ENCODE peak calls at places on chromosome 19, in five cellular contexts. One of them, this sample, is unnamed.
A peak's percentile ranks its signal among the peaks of the same experiment; 100 is the strongest.

GRCh38 chr19:51380379-51380778 is 7.4 kb downstream of the LIM2 start:
- DNase-seq in activated CD4-positive, alpha-beta memory T cell treated with anti-CD3 and anti-CD28 coated beads, Interleukin-2, amount 10 ng/mL, durations not matched to agents 7 days and 5 days: no peak
- DNase-seq in A549: no peak
- DNase-seq in NCI-H187 treated with DMSO at 0.1 percent for 48 hours: no peak
- DNase-seq in GM13976: no peak
- DNase-seq in this sample: no peak

GRCh38 chr19:6735181-6735891 is 2.0 kb downstream of the GPR108 start:
- DNase-seq in activated CD4-positive, alpha-beta memory T cell treated with anti-CD3 and anti-CD28 coated beads, Interleukin-2, amount 10 ng/mL, durations not matched to agents 7 days and 5 days: no peak
- DNase-seq in A549: no peak
- DNase-seq in NCI-H187 treated with DMSO at 0.1 percent for 48 hours: no peak
- DNase-seq in GM13976: no peak
- DNase-seq in this sample: no peak

GRCh38 chr19:36604656-36605100 is 435 bp upstream of the ZNF382 start:
- DNase-seq in activated CD4-positive, alpha-beta memory T cell treated with anti-CD3 and anti-CD28 coated beads, Interleukin-2, amount 10 ng/mL, durations not matched to agents 7 days and 5 days: peak; percentile 87
- DNase-seq in A549: no peak
- DNase-seq in NCI-H187 treated with DMSO at 0.1 percent for 48 hours: no peak
- DNase-seq in GM13976: peak; percentile 87
- DNase-seq in this sample: no peak

GRCh38 chr19:38729653-38730469 is 14.4 kb downstream of the CAPN12 start:
- DNase-seq in activated CD4-positive, alpha-beta memory T cell treated with anti-CD3 and anti-CD28 coated beads, Interleukin-2, amount 10 ng/mL, durations not matched to agents 7 days and 5 days: peak; percentile 81
- DNase-seq in A549: peak; percentile 89
- DNase-seq in NCI-H187 treated with DMSO at 0.1 percent for 48 hours: no peak
- DNase-seq in GM13976: peak; percentile 80
- DNase-seq in this sample: peak; percentile 14

GRCh38 chr19:39399684-39400465 is 6.8 kb upstream of the ZFP36 start:
- DNase-seq in activated CD4-positive, alpha-beta memory T cell treated with anti-CD3 and anti-CD28 coated beads, Interleukin-2, amount 10 ng/mL, durations not matched to agents 7 days and 5 days: no peak
- DNase-seq in A549: no peak
- DNase-seq in NCI-H187 treated with DMSO at 0.1 percent for 48 hours: no peak
- DNase-seq in GM13976: no peak
- DNase-seq in this sample: no peak

GRCh38 chr19:47509973-47510372 is 4.9 kb downstream of the NAPA start:
- DNase-seq in activated CD4-positive, alpha-beta memory T cell treated with anti-CD3 and anti-CD28 coated beads, Interleukin-2, amount 10 ng/mL, durations not matched to agents 7 days and 5 days: no peak
- DNase-seq in A549: no peak
- DNase-seq in NCI-H187 treated with DMSO at 0.1 percent for 48 hours: no peak
- DNase-seq in GM13976: no peak
- DNase-seq in this sample: no peak

GRCh38 chr19:38134538-38135149 is 89.4 kb downstream of the DPF1 start:
- DNase-seq in activated CD4-positive, alpha-beta memory T cell treated with anti-CD3 and anti-CD28 coated beads, Interleukin-2, amount 10 ng/mL, durations not matched to agents 7 days and 5 days: peak; percentile 34
- DNase-seq in A549: peak; percentile 74
- DNase-seq in NCI-H187 treated with DMSO at 0.1 percent for 48 hours: no peak
- DNase-seq in GM13976: peak; percentile 62
- DNase-seq in this sample: no peak

GRCh38 chr19:10961073-10961762 is 388 bp downstream of the SMARCA4 start:
- DNase-seq in activated CD4-positive, alpha-beta memory T cell treated with anti-CD3 and anti-CD28 coated beads, Interleukin-2, amount 10 ng/mL, durations not matched to agents 7 days and 5 days: no peak
- DNase-seq in A549: no peak
- DNase-seq in NCI-H187 treated with DMSO at 0.1 percent for 48 hours: no peak
- DNase-seq in GM13976: peak; percentile 51
- DNase-seq in this sample: peak; percentile 26

GRCh38 chr19:7681336-7682174 is 922 bp downstream of the TRAPPC5 start:
- DNase-seq in activated CD4-positive, alpha-beta memory T cell treated with anti-CD3 and anti-CD28 coated beads, Interleukin-2, amount 10 ng/mL, durations not matched to agents 7 days and 5 days: peak; percentile 87
- DNase-seq in A549: peak; percentile 77
- DNase-seq in NCI-H187 treated with DMSO at 0.1 percent for 48 hours: no peak
- DNase-seq in GM13976: peak; percentile 88
- DNase-seq in this sample: no peak

GRCh38 chr19:6010107-6010506 is 32.2 kb upstream of the RANBP3 start:
- DNase-seq in activated CD4-positive, alpha-beta memory T cell treated with anti-CD3 and anti-CD28 coated beads, Interleukin-2, amount 10 ng/mL, durations not matched to agents 7 days and 5 days: no peak
- DNase-seq in A549: no peak
- DNase-seq in NCI-H187 treated with DMSO at 0.1 percent for 48 hours: no peak
- DNase-seq in GM13976: no peak
- DNase-seq in this sample: no peak

GRCh38 chr19:38056646-38057045 is 149.6 kb downstream of the SIPA1L3 start:
- DNase-seq in activated CD4-positive, alpha-beta memory T cell treated with anti-CD3 and anti-CD28 coated beads, Interleukin-2, amount 10 ng/mL, durations not matched to agents 7 days and 5 days: no peak
- DNase-seq in A549: no peak
- DNase-seq in NCI-H187 treated with DMSO at 0.1 percent for 48 hours: no peak
- DNase-seq in GM13976: no peak
- DNase-seq in this sample: no peak

GRCh38 chr19:23273022-23273593 is 22.9 kb upstream of the ZNF724 start:
- DNase-seq in activated CD4-positive, alpha-beta memory T cell treated with anti-CD3 and anti-CD28 coated beads, Interleukin-2, amount 10 ng/mL, durations not matched to agents 7 days and 5 days: peak; percentile 25
- DNase-seq in A549: no peak
- DNase-seq in NCI-H187 treated with DMSO at 0.1 percent for 48 hours: no peak
- DNase-seq in GM13976: no peak
- DNase-seq in this sample: peak; percentile 34

GRCh38 chr19:19061491-19061890 is 2.3 kb upstream of the SLC25A42 start:
- DNase-seq in activated CD4-positive, alpha-beta memory T cell treated with anti-CD3 and anti-CD28 coated beads, Interleukin-2, amount 10 ng/mL, durations not matched to agents 7 days and 5 days: no peak
- DNase-seq in A549: no peak
- DNase-seq in NCI-H187 treated with DMSO at 0.1 percent for 48 hours: no peak
- DNase-seq in GM13976: no peak
- DNase-seq in this sample: peak; percentile 7

GRCh38 chr19:51708811-51709210 is 15.0 kb downstream of the HAS1 start:
- DNase-seq in activated CD4-positive, alpha-beta memory T cell treated with anti-CD3 and anti-CD28 coated beads, Interleukin-2, amount 10 ng/mL, durations not matched to agents 7 days and 5 days: no peak
- DNase-seq in A549: no peak
- DNase-seq in NCI-H187 treated with DMSO at 0.1 percent for 48 hours: no peak
- DNase-seq in GM13976: no peak
- DNase-seq in this sample: no peak

GRCh38 chr19:56162258-56162657 is 13.6 kb upstream of the GALP start:
- DNase-seq in activated CD4-positive, alpha-beta memory T cell treated with anti-CD3 and anti-CD28 coated beads, Interleukin-2, amount 10 ng/mL, durations not matched to agents 7 days and 5 days: no peak
- DNase-seq in A549: no peak
- DNase-seq in NCI-H187 treated with DMSO at 0.1 percent for 48 hours: no peak
- DNase-seq in GM13976: no peak
- DNase-seq in this sample: no peak

GRCh38 chr19:52963229-52963760 is 614 bp upstream of the ZNF816 start:
- DNase-seq in activated CD4-positive, alpha-beta memory T cell treated with anti-CD3 and anti-CD28 coated beads, Interleukin-2, amount 10 ng/mL, durations not matched to agents 7 days and 5 days: peak; percentile 21
- DNase-seq in A549: no peak
- DNase-seq in NCI-H187 treated with DMSO at 0.1 percent for 48 hours: no peak
- DNase-seq in GM13976: peak; percentile 26
- DNase-seq in this sample: peak; percentile 18

GRCh38 chr19:3857449-3858003 is 11.3 kb downstream of the ZFR2 start:
- DNase-seq in activated CD4-positive, alpha-beta memory T cell treated with anti-CD3 and anti-CD28 coated beads, Interleukin-2, amount 10 ng/mL, durations not matched to agents 7 days and 5 days: no peak
- DNase-seq in A549: no peak
- DNase-seq in NCI-H187 treated with DMSO at 0.1 percent for 48 hours: no peak
- DNase-seq in GM13976: peak; percentile 87
- DNase-seq in this sample: no peak

GRCh38 chr19:4715529-4716221 is 8.0 kb downstream of the DPP9 start:
- DNase-seq in activated CD4-positive, alpha-beta memory T cell treated with anti-CD3 and anti-CD28 coated beads, Interleukin-2, amount 10 ng/mL, durations not matched to agents 7 days and 5 days: no peak
- DNase-seq in A549: no peak
- DNase-seq in NCI-H187 treated with DMSO at 0.1 percent for 48 hours: no peak
- DNase-seq in GM13976: no peak
- DNase-seq in this sample: no peak

GRCh38 chr19:49801966-49802661 is 11.0 kb downstream of the FUZ start:
- DNase-seq in activated CD4-positive, alpha-beta memory T cell treated with anti-CD3 and anti-CD28 coated beads, Interleukin-2, amount 10 ng/mL, durations not matched to agents 7 days and 5 days: no peak
- DNase-seq in A549: peak; percentile 77
- DNase-seq in NCI-H187 treated with DMSO at 0.1 percent for 48 hours: no peak
- DNase-seq in GM13976: no peak
- DNase-seq in this sample: no peak

GRCh38 chr19:13953021-13953531 is 767 bp downstream of the DCAF15 start:
- DNase-seq in activated CD4-positive, alpha-beta memory T cell treated with anti-CD3 and anti-CD28 coated beads, Interleukin-2, amount 10 ng/mL, durations not matched to agents 7 days and 5 days: no peak
- DNase-seq in A549: peak; percentile 53
- DNase-seq in NCI-H187 treated with DMSO at 0.1 percent for 48 hours: no peak
- DNase-seq in GM13976: no peak
- DNase-seq in this sample: no peak

GRCh38 chr19:42279148-42279901 is 10.3 kb downstream of the CIC start:
- DNase-seq in activated CD4-positive, alpha-beta memory T cell treated with anti-CD3 and anti-CD28 coated beads, Interleukin-2, amount 10 ng/mL, durations not matched to agents 7 days and 5 days: no peak
- DNase-seq in A549: no peak
- DNase-seq in NCI-H187 treated with DMSO at 0.1 percent for 48 hours: no peak
- DNase-seq in GM13976: no peak
- DNase-seq in this sample: no peak

GRCh38 chr19:34499155-34499834 is 17.7 kb downstream of the WTIP start:
- DNase-seq in activated CD4-positive, alpha-beta memory T cell treated with anti-CD3 and anti-CD28 coated beads, Interleukin-2, amount 10 ng/mL, durations not matched to agents 7 days and 5 days: no peak
- DNase-seq in A549: no peak
- DNase-seq in NCI-H187 treated with DMSO at 0.1 percent for 48 hours: no peak
- DNase-seq in GM13976: no peak
- DNase-seq in this sample: no peak

GRCh38 chr19:41263042-41263849 is 926 bp upstream of the HNRNPUL1 start:
- DNase-seq in activated CD4-positive, alpha-beta memory T cell treated with anti-CD3 and anti-CD28 coated beads, Interleukin-2, amount 10 ng/mL, durations not matched to agents 7 days and 5 days: peak; percentile 91
- DNase-seq in A549: peak; percentile 70
- DNase-seq in NCI-H187 treated with DMSO at 0.1 percent for 48 hours: peak; percentile 89
- DNase-seq in GM13976: peak; percentile 40
- DNase-seq in this sample: peak; percentile 92

GRCh38 chr19:48965806-48966540 is 864 bp downstream of the FTL start:
- DNase-seq in activated CD4-positive, alpha-beta memory T cell treated with anti-CD3 and anti-CD28 coated beads, Interleukin-2, amount 10 ng/mL, durations not matched to agents 7 days and 5 days: peak; percentile 92
- DNase-seq in A549: peak; percentile 90
- DNase-seq in NCI-H187 treated with DMSO at 0.1 percent for 48 hours: peak; percentile 63
- DNase-seq in GM13976: peak; percentile 81
- DNase-seq in this sample: peak; percentile 81

GRCh38 chr19:44344255-44344654 is 12.2 kb downstream of the ZNF112 start:
- DNase-seq in activated CD4-positive, alpha-beta memory T cell treated with anti-CD3 and anti-CD28 coated beads, Interleukin-2, amount 10 ng/mL, durations not matched to agents 7 days and 5 days: no peak
- DNase-seq in A549: no peak
- DNase-seq in NCI-H187 treated with DMSO at 0.1 percent for 48 hours: no peak
- DNase-seq in GM13976: no peak
- DNase-seq in this sample: no peak

GRCh38 chr19:36140289-36141038 is 598 bp downstream of the CAPNS1 start:
- DNase-seq in activated CD4-positive, alpha-beta memory T cell treated with anti-CD3 and anti-CD28 coated beads, Interleukin-2, amount 10 ng/mL, durations not matched to agents 7 days and 5 days: no peak
- DNase-seq in A549: peak; percentile 89
- DNase-seq in NCI-H187 treated with DMSO at 0.1 percent for 48 hours: no peak
- DNase-seq in GM13976: peak; percentile 82
- DNase-seq in this sample: peak; percentile 57

GRCh38 chr19:10295847-10296591 is 6.3 kb downstream of the ICAM5 start:
- DNase-seq in activated CD4-positive, alpha-beta memory T cell treated with anti-CD3 and anti-CD28 coated beads, Interleukin-2, amount 10 ng/mL, durations not matched to agents 7 days and 5 days: no peak
- DNase-seq in A549: no peak
- DNase-seq in NCI-H187 treated with DMSO at 0.1 percent for 48 hours: no peak
- DNase-seq in GM13976: no peak
- DNase-seq in this sample: no peak

GRCh38 chr19:29302002-29302928 is 89.3 kb upstream of the UQCRFS1 start:
- DNase-seq in activated CD4-positive, alpha-beta memory T cell treated with anti-CD3 and anti-CD28 coated beads, Interleukin-2, amount 10 ng/mL, durations not matched to agents 7 days and 5 days: peak; percentile 24
- DNase-seq in A549: no peak
- DNase-seq in NCI-H187 treated with DMSO at 0.1 percent for 48 hours: no peak
- DNase-seq in GM13976: no peak
- DNase-seq in this sample: no peak

GRCh38 chr19:45380107-45380506 is 9.7 kb upstream of the ERCC2 start:
- DNase-seq in activated CD4-positive, alpha-beta memory T cell treated with anti-CD3 and anti-CD28 coated beads, Interleukin-2, amount 10 ng/mL, durations not matched to agents 7 days and 5 days: no peak
- DNase-seq in A549: no peak
- DNase-seq in NCI-H187 treated with DMSO at 0.1 percent for 48 hours: no peak
- DNase-seq in GM13976: no peak
- DNase-seq in this sample: no peak

GRCh38 chr19:13832096-13832495 is 36.9 kb downstream of the ZSWIM4 start:
- DNase-seq in activated CD4-positive, alpha-beta memory T cell treated with anti-CD3 and anti-CD28 coated beads, Interleukin-2, amount 10 ng/mL, durations not matched to agents 7 days and 5 days: no peak
- DNase-seq in A549: peak; percentile 25
- DNase-seq in NCI-H187 treated with DMSO at 0.1 percent for 48 hours: no peak
- DNase-seq in GM13976: no peak
- DNase-seq in this sample: no peak